ENCODE peak calls at places on chromosome 2, in five cellular contexts. One of them, this sample, is unnamed.

GRCh38 chr2:208406474-208407451 is at the start of gene PTH2R:
- DNase-seq in HCT116: no peak
- DNase-seq in choroid plexus epithelial cell: peak
- DNase-seq in bronchial epithelial cell: no peak
- DNase-seq in endothelial cell of umbilical vein: no peak
- DNase-seq in this sample: no peak

GRCh38 chr2:222288590-222289279 is 10.1 kb downstream of the PAX3 start:
- DNase-seq in HCT116: no peak
- DNase-seq in choroid plexus epithelial cell: no peak
- DNase-seq in bronchial epithelial cell: no peak
- DNase-seq in endothelial cell of umbilical vein: no peak
- DNase-seq in this sample: no peak

GRCh38 chr2:129199501-129199900 is 780.0 kb upstream of the RAB6C start:
- DNase-seq in HCT116: no peak
- DNase-seq in choroid plexus epithelial cell: no peak
- DNase-seq in bronchial epithelial cell: no peak
- DNase-seq in endothelial cell of umbilical vein: no peak
- DNase-seq in this sample: no peak

GRCh38 chr2:43057026-43057741 is 169.2 kb downstream of the ZFP36L2 start:
- DNase-seq in HCT116: no peak
- DNase-seq in choroid plexus epithelial cell: no peak
- DNase-seq in bronchial epithelial cell: no peak
- DNase-seq in endothelial cell of umbilical vein: no peak
- DNase-seq in this sample: no peak

GRCh38 chr2:3495956-3496355 is 23.4 kb downstream of the ADI1 start:
- DNase-seq in HCT116: no peak
- DNase-seq in choroid plexus epithelial cell: no peak
- DNase-seq in bronchial epithelial cell: no peak
- DNase-seq in endothelial cell of umbilical vein: no peak
- DNase-seq in this sample: no peak

GRCh38 chr2:17030070-17030469 is 364.4 kb upstream of the CYRIA start:
- DNase-seq in HCT116: no peak
- DNase-seq in choroid plexus epithelial cell: no peak
- DNase-seq in bronchial epithelial cell: no peak
- DNase-seq in endothelial cell of umbilical vein: no peak
- DNase-seq in this sample: no peak

GRCh38 chr2:231674587-231675334 is 33.6 kb upstream of the PTMA start:
- DNase-seq in HCT116: no peak
- DNase-seq in choroid plexus epithelial cell: peak
- DNase-seq in bronchial epithelial cell: no peak
- DNase-seq in endothelial cell of umbilical vein: peak
- DNase-seq in this sample: no peak

GRCh38 chr2:101622633-101623521 is 74.6 kb upstream of the MAP4K4 start:
- DNase-seq in HCT116: no peak
- DNase-seq in choroid plexus epithelial cell: no peak
- DNase-seq in bronchial epithelial cell: no peak
- DNase-seq in endothelial cell of umbilical vein: no peak
- DNase-seq in this sample: no peak

GRCh38 chr2:144963031-144963430 is 443.1 kb upstream of the ZEB2 start:
- DNase-seq in HCT116: no peak
- DNase-seq in choroid plexus epithelial cell: no peak
- DNase-seq in bronchial epithelial cell: no peak
- DNase-seq in endothelial cell of umbilical vein: no peak
- DNase-seq in this sample: no peak

GRCh38 chr2:58130238-58130637 is 83.6 kb downstream of the VRK2 start:
- DNase-seq in HCT116: no peak
- DNase-seq in choroid plexus epithelial cell: no peak
- DNase-seq in bronchial epithelial cell: no peak
- DNase-seq in endothelial cell of umbilical vein: no peak
- DNase-seq in this sample: no peak

GRCh38 chr2:58127111-58127510 is 80.5 kb downstream of the VRK2 start:
- DNase-seq in HCT116: no peak
- DNase-seq in choroid plexus epithelial cell: no peak
- DNase-seq in bronchial epithelial cell: no peak
- DNase-seq in endothelial cell of umbilical vein: no peak
- DNase-seq in this sample: no peak

GRCh38 chr2:58135861-58136260 is 89.3 kb downstream of the VRK2 start:
- DNase-seq in HCT116: no peak
- DNase-seq in choroid plexus epithelial cell: peak
- DNase-seq in bronchial epithelial cell: no peak
- DNase-seq in endothelial cell of umbilical vein: peak
- DNase-seq in this sample: no peak

GRCh38 chr2:58133395-58133794 is 86.8 kb downstream of the VRK2 start:
- DNase-seq in HCT116: no peak
- DNase-seq in choroid plexus epithelial cell: peak
- DNase-seq in bronchial epithelial cell: peak
- DNase-seq in endothelial cell of umbilical vein: peak
- DNase-seq in this sample: no peak

DNA sequence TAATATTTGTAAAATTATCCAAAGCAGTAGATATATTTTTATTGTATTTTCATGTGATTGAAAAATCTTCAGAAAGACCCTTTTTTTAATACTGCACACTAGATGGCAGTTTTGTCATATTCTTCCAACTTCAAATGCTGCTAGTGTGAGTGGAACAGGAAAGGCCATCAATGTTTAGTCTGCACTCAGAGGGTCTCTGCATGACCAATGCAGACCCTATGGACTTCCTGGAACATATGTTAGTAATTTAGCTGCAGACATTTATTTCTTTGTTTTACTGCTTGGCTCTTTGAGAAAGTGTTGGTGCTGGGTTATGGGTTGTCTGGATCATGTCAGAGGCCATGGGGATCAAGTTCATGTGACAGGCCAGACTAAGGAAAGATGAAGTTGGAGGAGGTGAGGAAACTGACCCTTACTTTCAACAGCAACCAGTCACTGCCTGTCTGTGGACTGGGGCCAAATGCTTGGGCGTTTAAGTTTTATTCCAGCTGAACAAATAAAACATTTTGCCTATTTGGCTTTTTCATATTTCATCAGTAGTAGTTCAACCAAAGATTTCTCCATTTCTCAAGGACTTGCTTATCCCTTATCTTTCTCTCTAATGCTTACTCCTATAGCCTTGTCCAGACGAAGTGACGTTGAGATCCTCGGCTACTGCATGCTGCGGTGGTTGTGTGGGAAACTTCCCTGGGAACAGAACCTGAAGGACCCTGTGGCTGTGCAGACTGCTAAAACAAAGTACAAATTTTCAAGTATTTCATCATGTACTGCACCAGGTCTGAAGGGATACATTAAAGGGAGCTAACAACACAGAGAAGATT is 84.8 kb downstream of the VRK2 start:
- DNase-seq in HCT116: no peak
- DNase-seq in choroid plexus epithelial cell: peak
- DNase-seq in bronchial epithelial cell: peak
- DNase-seq in endothelial cell of umbilical vein: peak
- DNase-seq in this sample: no peak
- TF ChIP-seq CTCF in HCT116: peak
- TF ChIP-seq CTCF in choroid plexus epithelial cell: peak
- TF ChIP-seq CTCF in bronchial epithelial cell: no peak
- TF ChIP-seq CTCF in endothelial cell of umbilical vein: no peak
- TF ChIP-seq CTCF in this sample: no peak

GRCh38 chr2:74551942-74552913 is 1.5 kb downstream of the LOXL3 start:
- DNase-seq in HCT116: no peak
- DNase-seq in choroid plexus epithelial cell: no peak
- DNase-seq in bronchial epithelial cell: no peak
- DNase-seq in endothelial cell of umbilical vein: no peak
- DNase-seq in this sample: no peak
- H3K4me3 ChIP-seq in HCT116: no peak
- H3K4me3 ChIP-seq in choroid plexus epithelial cell: no peak
- H3K4me3 ChIP-seq in bronchial epithelial cell: no peak
- H3K4me3 ChIP-seq in endothelial cell of umbilical vein: no peak
- H3K4me3 ChIP-seq in this sample: no peak

GRCh38 chr2:33085646-33086045 is 138.9 kb downstream of the LTBP1 start:
- DNase-seq in HCT116: no peak
- DNase-seq in choroid plexus epithelial cell: no peak
- DNase-seq in bronchial epithelial cell: no peak
- DNase-seq in endothelial cell of umbilical vein: no peak
- DNase-seq in this sample: no peak

GRCh38 chr2:33083671-33084387 is 137.1 kb downstream of the LTBP1 start:
- DNase-seq in HCT116: no peak
- DNase-seq in choroid plexus epithelial cell: no peak
- DNase-seq in bronchial epithelial cell: no peak
- DNase-seq in endothelial cell of umbilical vein: no peak
- DNase-seq in this sample: no peak

GRCh38 chr2:33090553-33091134 is 143.9 kb downstream of the LTBP1 start:
- DNase-seq in HCT116: no peak
- DNase-seq in choroid plexus epithelial cell: no peak
- DNase-seq in bronchial epithelial cell: no peak
- DNase-seq in endothelial cell of umbilical vein: no peak
- DNase-seq in this sample: no peak

GRCh38 chr2:33084433-33084832 is 137.7 kb downstream of the LTBP1 start:
- DNase-seq in HCT116: no peak
- DNase-seq in choroid plexus epithelial cell: no peak
- DNase-seq in bronchial epithelial cell: no peak
- DNase-seq in endothelial cell of umbilical vein: no peak
- DNase-seq in this sample: no peak

DNA sequence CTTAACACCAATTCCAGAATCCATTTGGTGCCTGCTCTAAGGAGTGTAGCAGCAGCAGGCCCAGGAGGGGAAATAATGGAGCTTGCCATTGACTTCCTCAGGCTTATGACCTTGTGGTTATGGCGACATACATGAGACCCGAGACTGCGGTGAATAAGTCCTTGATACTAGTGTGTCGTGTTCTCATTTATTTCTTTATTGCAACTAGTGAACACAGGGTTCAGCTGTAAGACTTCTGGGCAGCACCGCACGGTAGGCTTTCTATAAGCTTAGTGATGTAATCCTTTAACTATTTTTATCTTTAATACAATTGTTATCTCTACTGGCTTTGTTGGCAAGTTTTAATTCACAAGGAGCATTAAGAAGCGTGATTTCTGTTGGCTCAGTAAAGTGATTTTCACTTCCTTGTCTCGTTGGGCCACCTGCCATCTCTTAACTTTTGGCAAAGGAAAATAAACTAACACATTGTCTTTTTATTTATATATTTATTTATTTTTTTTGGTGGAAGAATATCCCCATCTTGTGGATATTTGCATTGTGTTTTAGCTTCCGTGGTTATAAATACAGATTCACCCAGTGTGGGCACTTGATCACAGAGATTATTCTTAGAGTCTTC is 139.8 kb downstream of the LTBP1 start:
- DNase-seq in HCT116: no peak
- DNase-seq in choroid plexus epithelial cell: peak
- DNase-seq in bronchial epithelial cell: peak
- DNase-seq in endothelial cell of umbilical vein: peak
- DNase-seq in this sample: no peak
- TF ChIP-seq CTCF in HCT116: peak
- TF ChIP-seq CTCF in choroid plexus epithelial cell: no peak
- TF ChIP-seq CTCF in bronchial epithelial cell: peak
- TF ChIP-seq CTCF in endothelial cell of umbilical vein: no peak
- TF ChIP-seq CTCF in this sample: no peak

GRCh38 chr2:160060297-160060696 is 2.1 kb downstream of the PLA2R1 start:
- DNase-seq in HCT116: no peak
- DNase-seq in choroid plexus epithelial cell: no peak
- DNase-seq in bronchial epithelial cell: no peak
- DNase-seq in endothelial cell of umbilical vein: no peak
- DNase-seq in this sample: no peak

GRCh38 chr2:160063895-160064577 is 1.6 kb upstream of the PLA2R1 start:
- DNase-seq in HCT116: no peak
- DNase-seq in choroid plexus epithelial cell: no peak
- DNase-seq in bronchial epithelial cell: no peak
- DNase-seq in endothelial cell of umbilical vein: no peak
- DNase-seq in this sample: no peak

GRCh38 chr2:160061533-160062282 is 707 bp downstream of the PLA2R1 start:
- DNase-seq in HCT116: no peak
- DNase-seq in choroid plexus epithelial cell: no peak
- DNase-seq in bronchial epithelial cell: no peak
- DNase-seq in endothelial cell of umbilical vein: peak
- DNase-seq in this sample: no peak

GRCh38 chr2:160063266-160063665 is 851 bp upstream of the PLA2R1 start:
- DNase-seq in HCT116: no peak
- DNase-seq in choroid plexus epithelial cell: no peak
- DNase-seq in bronchial epithelial cell: no peak
- DNase-seq in endothelial cell of umbilical vein: peak
- DNase-seq in this sample: no peak

DNA sequence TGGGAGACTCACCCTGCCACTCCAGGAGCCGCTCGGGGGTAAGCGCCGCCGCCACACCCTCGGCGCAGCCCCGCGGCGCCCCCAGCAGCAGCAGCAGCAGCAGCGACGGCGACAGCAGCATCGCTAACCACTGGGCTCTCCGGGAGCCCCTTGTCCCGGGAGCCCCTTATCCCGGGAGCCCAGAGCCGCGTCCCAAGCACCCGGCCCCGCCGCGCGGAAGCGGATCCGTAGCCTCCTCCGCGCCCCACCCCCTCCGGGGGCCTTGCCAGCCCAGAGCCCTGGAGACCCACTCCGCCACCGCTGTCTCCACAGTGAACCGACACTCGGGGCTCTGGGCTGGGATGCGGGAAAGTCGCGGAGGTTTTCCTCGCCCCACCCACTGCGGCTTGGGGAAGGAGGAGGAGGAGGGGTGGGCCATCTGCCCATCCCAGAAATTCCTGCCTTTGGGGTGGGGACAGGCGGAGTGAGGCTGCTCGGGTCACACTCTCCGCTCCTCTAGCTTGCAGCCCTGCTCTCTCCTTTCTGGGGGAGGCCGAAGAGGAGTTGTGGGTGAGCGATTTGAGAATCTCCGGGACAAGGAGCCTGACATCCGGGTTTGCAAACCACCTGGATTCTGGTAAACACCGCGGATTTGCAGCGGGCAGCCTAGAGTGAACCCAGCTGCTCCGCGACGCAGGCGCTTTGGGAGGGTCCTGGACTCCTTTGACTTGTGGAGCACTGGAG is at the start of gene PLA2R1:
- DNase-seq in HCT116: no peak
- DNase-seq in choroid plexus epithelial cell: peak
- DNase-seq in bronchial epithelial cell: peak
- DNase-seq in endothelial cell of umbilical vein: peak
- DNase-seq in this sample: peak
- H3K4me3 ChIP-seq in HCT116: peak
- H3K4me3 ChIP-seq in choroid plexus epithelial cell: peak
- H3K4me3 ChIP-seq in bronchial epithelial cell: peak
- H3K4me3 ChIP-seq in endothelial cell of umbilical vein: peak
- H3K4me3 ChIP-seq in this sample: peak

DNA sequence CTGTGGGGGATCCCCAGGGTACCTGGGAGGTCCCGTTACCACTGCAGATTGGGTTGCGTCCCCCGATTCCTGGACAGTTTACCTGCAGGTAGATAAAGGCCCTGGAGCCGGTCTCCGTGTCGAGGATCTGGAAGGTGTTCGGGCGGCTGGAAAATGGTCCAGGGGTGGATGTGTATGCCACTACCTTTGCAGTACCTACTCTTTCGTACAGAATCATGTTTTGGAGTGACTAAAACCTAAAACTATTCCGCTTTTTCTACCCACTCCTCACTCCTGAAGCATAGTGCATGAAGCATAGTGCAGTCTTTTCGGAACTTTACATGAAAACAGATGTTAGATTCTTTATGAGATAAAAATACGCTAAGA is 418 bp downstream of the WDR75 start:
- DNase-seq in HCT116: no peak
- DNase-seq in choroid plexus epithelial cell: no peak
- DNase-seq in bronchial epithelial cell: peak
- DNase-seq in endothelial cell of umbilical vein: no peak
- DNase-seq in this sample: no peak
- TF ChIP-seq CTCF in HCT116: no peak
- TF ChIP-seq CTCF in choroid plexus epithelial cell: peak
- TF ChIP-seq CTCF in bronchial epithelial cell: no peak
- TF ChIP-seq CTCF in endothelial cell of umbilical vein: no peak
- TF ChIP-seq CTCF in this sample: no peak